ENCODE peak calls at places on chromosomes 1 and 21, in seven cellular contexts. K is RWPE2; A is Panc1; H is sciatic nerve; R is CD8-positive, alpha-beta T cell; F is left lung; Q is heart left ventricle. V is an unnamed sample.

GRCh38 chr21:37845535-37845934 is 70.7 kb downstream of the KCNJ6 start:
- ATAC-seq in A (no peak), R (no peak), Q (no peak), H (no peak), F (peak; percentile 48), K (no peak), V (no peak)

GRCh38 chr1:151347523-151348246 is 633 bp upstream of the RFX5 start:
- ATAC-seq in A (no peak), F (no peak), Q (no peak), H (no peak), R (no peak), K (no peak), V (no peak)

GRCh38 chr1:10973552-10973951 is 38.9 kb upstream of the TARDBP start:
- ATAC-seq in A (peak; percentile 38), R (no peak), K (no peak), H (peak; percentile 75), Q (peak; percentile 35), F (no peak), V (no peak)

GRCh38 chr1:53066941-53067738 is 5.1 kb downstream of the PODN start:
- ATAC-seq in F (no peak), A (no peak), Q (peak; percentile 48), H (no peak), R (no peak), K (no peak), V (no peak)

GRCh38 chr1:169024255-169024654 is 82.2 kb upstream of the ATP1B1 start:
- ATAC-seq in F (no peak), K (no peak), Q (no peak), R (no peak), A (no peak), H (no peak), V (no peak)

GRCh38 chr1:246450485-246451251 is 56.4 kb downstream of the SMYD3 start:
- ATAC-seq in R (no peak), F (peak; percentile 71), K (no peak), Q (no peak), H (no peak), A (peak; percentile 71), V (no peak)

GRCh38 chr21:36461918-36462486 is 17.9 kb downstream of the CLDN14 start:
- ATAC-seq in H (no peak), R (no peak), Q (no peak), A (no peak), F (no peak), K (no peak), V (no peak)

GRCh38 chr1:10735603-10736305 is 60.7 kb downstream of the CASZ1 start:
- ATAC-seq in A (no peak), Q (peak; percentile 34), F (no peak), H (no peak), K (no peak), R (no peak), V (no peak)

GRCh38 chr1:222911866-222912265 is 97.0 kb downstream of the DISP1 start:
- ATAC-seq in H (no peak), R (no peak), A (no peak), K (no peak), Q (no peak), F (no peak), V (no peak)

GRCh38 chr1:157006676-157007075 is 38.9 kb downstream of the ARHGEF11 start:
- ATAC-seq in H (no peak), K (no peak), F (no peak), Q (peak; percentile 21), A (no peak), R (no peak), V (no peak)

GRCh38 chr1:220487297-220487820 is 40.6 kb upstream of the MARK1 start:
- ATAC-seq in Q (no peak), A (no peak), H (no peak), K (peak; percentile 54), R (no peak), F (no peak), V (peak; percentile 82)

GRCh38 chr1:239572183-239572582 is 185.8 kb downstream of the CHRM3 start:
- ATAC-seq in R (no peak), F (no peak), H (no peak), A (no peak), Q (no peak), K (no peak), V (no peak)

GRCh38 chr1:225119307-225119706 is 189.8 kb downstream of the DNAH14 start:
- ATAC-seq in F (no peak), A (no peak), Q (no peak), K (no peak), R (no peak), H (no peak), V (no peak)

GRCh38 chr21:15034126-15034848 is 30.5 kb downstream of the NRIP1 start:
- ATAC-seq in K (peak; percentile 41), R (no peak), H (no peak), Q (peak; percentile 50), F (peak; percentile 59), A (no peak), V (peak; percentile 60)

GRCh38 chr1:202972046-202972445 is 5.0 kb upstream of the CYB5R1 start:
- ATAC-seq in H (no peak), Q (no peak), K (no peak), F (no peak), R (no peak), A (no peak), V (no peak)

GRCh38 chr1:108120163-108120562 is 80.0 kb downstream of the SLC25A24 start:
- ATAC-seq in A (no peak), H (no peak), K (no peak), R (no peak), Q (no peak), F (no peak), V (no peak)

GRCh38 chr1:202036595-202037387 is 26.4 kb downstream of the ELF3 start:
- ATAC-seq in K (no peak), A (no peak), R (no peak), F (no peak), H (no peak), Q (no peak), V (no peak)

GRCh38 chr1:226736908-226737818 is 1.9 kb downstream of the ITPKB start:
- ATAC-seq in R (peak; percentile 14), A (peak; percentile 64), Q (peak; percentile 56), K (peak; percentile 55), H (peak; percentile 14), F (peak; percentile 37), V (peak; percentile 35)

GRCh38 chr1:183323849-183324683 is 94.1 kb downstream of the NMNAT2 start:
- ATAC-seq in R (no peak), K (no peak), H (no peak), A (no peak), Q (no peak), F (peak; percentile 63), V (peak; percentile 54)

GRCh38 chr1:157418659-157419058 is 133.7 kb downstream of the FCRL5 start:
- ATAC-seq in K (no peak), F (no peak), H (no peak), R (no peak), Q (no peak), A (no peak), V (no peak)

GRCh38 chr1:173406783-173407230 is 70.3 kb upstream of the PRDX6 start:
- ATAC-seq in K (no peak), Q (peak; percentile 26), F (peak; percentile 20), H (peak; percentile 12), R (no peak), A (peak; percentile 81), V (no peak)

GRCh38 chr21:45444385-45444784 is 39.4 kb downstream of the COL18A1 start:
- ATAC-seq in K (no peak), Q (no peak), A (no peak), R (no peak), H (no peak), F (no peak), V (no peak)

GRCh38 chr1:51560034-51560433 is 41.0 kb upstream of the EPS15 start:
- ATAC-seq in H (no peak), A (no peak), Q (no peak), F (no peak), K (no peak), R (no peak), V (no peak)

GRCh38 chr1:97004054-97004453 is 282.5 kb downstream of the PTBP2 start:
- ATAC-seq in A (no peak), H (no peak), R (no peak), K (no peak), F (no peak), Q (no peak), V (no peak)

GRCh38 chr1:232227171-232227740 is 402.7 kb downstream of the SIPA1L2 start:
- ATAC-seq in F (no peak), A (no peak), K (no peak), Q (no peak), R (no peak), H (no peak), V (no peak)

GRCh38 chr1:75614455-75615379 is 3.8 kb upstream of the SLC44A5 start:
- ATAC-seq in K (peak; percentile 63), Q (peak; percentile 90), A (peak; percentile 90), F (peak; percentile 71), R (peak; percentile 79), H (peak; percentile 47), V (peak; percentile 64)

GRCh38 chr1:206664740-206665139 is 20.0 kb upstream of the MAPKAPK2 start:
- ATAC-seq in A (peak; percentile 31), F (no peak), Q (peak; percentile 72), H (peak; percentile 16), K (no peak), R (no peak), V (no peak)

GRCh38 chr1:212565079-212565478 is 43.5 kb upstream of the ATF3 start:
- ATAC-seq in Q (no peak), A (no peak), R (no peak), F (no peak), K (no peak), H (no peak), V (no peak)

GRCh38 chr21:18803624-18804023 is 400.0 kb upstream of the TMPRSS15 start:
- ATAC-seq in K (no peak), A (no peak), R (no peak), F (no peak), Q (no peak), H (no peak), V (no peak)

GRCh38 chr1:183069562-183070216 is 46.5 kb downstream of the LAMC1 start:
- ATAC-seq in A (peak; percentile 75), K (peak; percentile 66), F (peak; percentile 77), R (no peak), H (no peak), Q (no peak), V (no peak)

GRCh38 chr1:79847715-79848114 is 841.2 kb upstream of the ADGRL4 start:
- ATAC-seq in F (no peak), A (no peak), K (no peak), Q (peak; percentile 24), R (no peak), H (peak; percentile 69), V (no peak)

GRCh38 chr1:92784051-92784638 is 763 bp downstream of the EVI5 start:
- ATAC-seq in R (peak; percentile 30), Q (peak; percentile 2), A (no peak), H (no peak), F (peak; percentile 2), K (peak; percentile 36), V (peak; percentile 76)

GRCh38 chr1:198176179-198176578 is 19.4 kb downstream of the NEK7 start:
- ATAC-seq in A (no peak), K (no peak), F (peak; percentile 61), H (no peak), R (peak; percentile 17), Q (no peak), V (peak; percentile 56)

GRCh38 chr1:37705399-37705798 is 13.1 kb downstream of the CDCA8 start:
- ATAC-seq in A (no peak), F (no peak), K (no peak), H (no peak), Q (no peak), R (no peak), V (no peak)

GRCh38 chr21:37378700-37379139 is 12.1 kb downstream of the DYRK1A start:
- ATAC-seq in A (no peak), F (no peak), K (no peak), Q (no peak), R (no peak), H (no peak), V (no peak)

GRCh38 chr1:981955-982558 is at the start of gene PERM1:
- ATAC-seq in K (no peak), F (no peak), H (peak; percentile 4), R (no peak), Q (peak; percentile 71), A (no peak), V (no peak)

GRCh38 chr1:42735477-42736105 is 4.4 kb downstream of the CLDN19 start:
- ATAC-seq in F (no peak), R (no peak), A (no peak), Q (no peak), K (peak; percentile 45), H (no peak), V (no peak)

GRCh38 chr1:95806171-95806570 is 572.2 kb downstream of the RWDD3 start:
- ATAC-seq in H (no peak), K (no peak), A (no peak), F (no peak), Q (no peak), R (no peak), V (no peak)